ENCODE peak calls at places on chromosomes 3 and 15, in five cellular contexts. One of them, this sample, is unnamed.

GRCh38 chr3:11774296-11774877 is 72.3 kb downstream of the TAMM41 start:
- DNase-seq in tibial nerve: no peak
- DNase-seq in ovary: no peak
- DNase-seq in upper lobe of left lung: no peak
- DNase-seq in sigmoid colon: peak
- DNase-seq in this sample: peak

GRCh38 chr3:73547427-73548036 is 77.2 kb downstream of the PDZRN3 start:
- DNase-seq in upper lobe of left lung: no peak
- DNase-seq in sigmoid colon: no peak
- DNase-seq in tibial nerve: no peak
- DNase-seq in ovary: no peak
- DNase-seq in this sample: no peak

GRCh38 chr3:65888980-65889706 is 149.6 kb downstream of the MAGI1 start:
- DNase-seq in upper lobe of left lung: no peak
- DNase-seq in tibial nerve: peak
- DNase-seq in ovary: no peak
- DNase-seq in sigmoid colon: no peak
- DNase-seq in this sample: no peak

GRCh38 chr3:129315386-129315991 is 36.8 kb downstream of the HMCES start:
- DNase-seq in ovary: no peak
- DNase-seq in upper lobe of left lung: peak
- DNase-seq in sigmoid colon: peak
- DNase-seq in tibial nerve: peak
- DNase-seq in this sample: peak

GRCh38 chr3:150080058-150080730 is 109.5 kb upstream of the PFN2 start:
- DNase-seq in ovary: no peak
- DNase-seq in upper lobe of left lung: no peak
- DNase-seq in tibial nerve: no peak
- DNase-seq in sigmoid colon: no peak
- DNase-seq in this sample: no peak

GRCh38 chr3:12868039-12869024 is 27.0 kb upstream of the RPL32 start:
- DNase-seq in sigmoid colon: peak
- DNase-seq in upper lobe of left lung: peak
- DNase-seq in ovary: peak
- DNase-seq in tibial nerve: peak
- DNase-seq in this sample: peak

GRCh38 chr3:32577621-32578556 is 7.2 kb upstream of the DYNC1LI1 start:
- DNase-seq in sigmoid colon: no peak
- DNase-seq in ovary: no peak
- DNase-seq in upper lobe of left lung: no peak
- DNase-seq in tibial nerve: no peak
- DNase-seq in this sample: no peak

GRCh38 chr3:111874177-111874820 is 15.2 kb downstream of the PHLDB2 start:
- DNase-seq in ovary: no peak
- DNase-seq in upper lobe of left lung: no peak
- DNase-seq in sigmoid colon: no peak
- DNase-seq in tibial nerve: no peak
- DNase-seq in this sample: no peak

GRCh38 chr3:186182850-186183249 is 74.0 kb upstream of the ETV5 start:
- DNase-seq in tibial nerve: no peak
- DNase-seq in sigmoid colon: no peak
- DNase-seq in upper lobe of left lung: no peak
- DNase-seq in ovary: no peak
- DNase-seq in this sample: no peak

GRCh38 chr3:135513106-135514063 is 452.1 kb upstream of the PPP2R3A start:
- DNase-seq in tibial nerve: no peak
- DNase-seq in ovary: no peak
- DNase-seq in sigmoid colon: no peak
- DNase-seq in upper lobe of left lung: no peak
- DNase-seq in this sample: no peak

GRCh38 chr3:48708481-48708889 is 8.5 kb downstream of the IP6K2 start:
- DNase-seq in sigmoid colon: no peak
- DNase-seq in ovary: no peak
- DNase-seq in tibial nerve: no peak
- DNase-seq in upper lobe of left lung: no peak
- DNase-seq in this sample: no peak

GRCh38 chr15:74872702-74873035 is 496 bp downstream of the SCAMP2 start:
- DNase-seq in sigmoid colon: no peak
- DNase-seq in tibial nerve: no peak
- DNase-seq in ovary: no peak
- DNase-seq in upper lobe of left lung: no peak
- DNase-seq in this sample: no peak

GRCh38 chr15:74870496-74871213 is 2.5 kb downstream of the SCAMP2 start:
- DNase-seq in ovary: no peak
- DNase-seq in tibial nerve: no peak
- DNase-seq in sigmoid colon: no peak
- DNase-seq in upper lobe of left lung: no peak
- DNase-seq in this sample: no peak

GRCh38 chr15:74869372-74869725 is 3.8 kb downstream of the SCAMP2 start:
- DNase-seq in ovary: no peak
- DNase-seq in upper lobe of left lung: no peak
- DNase-seq in sigmoid colon: no peak
- DNase-seq in tibial nerve: no peak
- DNase-seq in this sample: no peak

GRCh38 chr15:74867562-74868458 is 5.4 kb downstream of the SCAMP2 start:
- DNase-seq in ovary: no peak
- DNase-seq in sigmoid colon: no peak
- DNase-seq in upper lobe of left lung: no peak
- DNase-seq in tibial nerve: peak
- DNase-seq in this sample: peak

DNA sequence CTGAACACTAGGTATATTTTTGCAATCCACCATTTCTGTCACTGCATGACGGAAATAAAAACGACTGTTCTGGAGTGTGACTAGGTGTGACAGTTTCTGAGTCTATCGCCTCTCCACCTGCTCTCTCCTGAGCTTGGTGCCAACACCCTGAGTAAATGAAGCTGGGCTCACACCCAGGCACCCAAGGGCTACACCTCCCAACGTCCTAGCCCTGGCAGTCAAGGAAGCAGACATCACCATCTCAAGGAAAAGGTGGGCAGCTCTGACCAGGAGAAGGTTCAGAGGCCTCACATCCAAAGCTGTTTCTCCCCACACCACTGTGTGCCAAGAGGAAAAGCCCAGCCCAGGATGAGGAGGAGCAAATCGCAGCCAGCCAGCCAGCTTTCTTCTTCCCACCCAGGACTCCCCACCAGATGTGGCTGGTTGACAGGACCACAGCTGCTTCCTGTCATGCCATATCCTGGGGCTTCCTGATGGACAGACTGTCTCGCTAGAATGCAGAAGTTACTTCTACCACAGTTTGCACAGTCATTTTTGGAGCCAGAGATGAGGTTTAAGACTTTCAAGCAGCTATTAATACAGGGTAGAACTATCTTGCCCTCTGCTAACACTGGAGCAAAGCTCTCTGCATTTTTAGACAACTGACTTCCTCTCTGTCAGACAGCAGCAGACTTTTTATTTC is 3.3 kb downstream of the SCAMP2 start:
- DNase-seq in tibial nerve: peak
- DNase-seq in ovary: no peak
- DNase-seq in upper lobe of left lung: no peak
- DNase-seq in sigmoid colon: peak
- DNase-seq in this sample: peak
- TF ChIP-seq POLR2A in tibial nerve: no peak
- TF ChIP-seq POLR2A in ovary: no peak
- TF ChIP-seq POLR2A in upper lobe of left lung: no peak
- TF ChIP-seq POLR2A in sigmoid colon: peak
- TF ChIP-seq POLR2A in this sample: no peak

DNA sequence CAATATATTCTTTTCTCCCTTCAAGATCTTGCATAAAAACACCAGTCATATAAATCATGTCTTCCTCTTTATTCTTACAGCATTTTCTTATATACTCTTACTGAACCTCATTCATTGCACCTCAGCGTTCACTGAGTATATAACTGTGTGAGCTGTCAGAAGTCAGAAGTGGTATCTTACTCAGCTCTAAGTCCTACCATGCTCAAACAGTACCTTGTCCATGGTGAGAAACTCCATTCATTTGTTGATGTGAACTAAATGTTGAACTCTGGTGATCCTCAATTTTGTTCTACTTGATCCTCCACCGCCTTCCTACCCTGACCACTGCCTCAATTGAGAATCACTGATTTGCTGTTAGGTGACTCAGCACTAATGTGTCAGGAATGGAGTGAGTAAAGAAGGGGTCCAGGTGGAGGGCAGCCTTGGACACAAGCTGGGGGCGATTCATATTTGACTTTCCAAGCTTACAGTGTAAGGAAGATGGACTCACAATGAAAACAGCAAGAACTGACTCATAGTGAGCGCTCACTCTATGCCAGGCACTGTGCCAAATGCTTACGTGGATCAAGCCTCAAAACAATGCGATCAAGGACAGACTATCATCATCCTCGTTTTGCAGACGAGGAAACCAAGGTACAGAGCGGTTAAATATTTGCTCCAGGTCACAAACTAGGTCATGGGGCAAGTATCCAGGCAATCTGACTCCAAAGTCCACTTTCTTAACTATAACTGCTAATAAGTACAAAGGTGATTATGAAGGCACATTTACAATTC is 13.5 kb upstream of the ZFYVE19 start:
- DNase-seq in sigmoid colon: no peak
- DNase-seq in ovary: peak
- DNase-seq in tibial nerve: no peak
- DNase-seq in upper lobe of left lung: no peak
- DNase-seq in this sample: peak
- TF ChIP-seq EP300 in sigmoid colon: no peak
- TF ChIP-seq EP300 in ovary: no peak
- TF ChIP-seq EP300 in tibial nerve: no peak
- TF ChIP-seq EP300 in upper lobe of left lung: no peak
- TF ChIP-seq EP300 in this sample: no peak

GRCh38 chr3:122680381-122681293 is at the start of gene PARP14:
- DNase-seq in ovary: peak
- DNase-seq in tibial nerve: peak
- DNase-seq in upper lobe of left lung: peak
- DNase-seq in sigmoid colon: peak
- DNase-seq in this sample: peak
- TF ChIP-seq POLR2A in ovary: peak
- TF ChIP-seq POLR2A in tibial nerve: peak
- TF ChIP-seq POLR2A in upper lobe of left lung: peak
- TF ChIP-seq POLR2A in sigmoid colon: peak
- TF ChIP-seq POLR2A in this sample: no peak

DNA sequence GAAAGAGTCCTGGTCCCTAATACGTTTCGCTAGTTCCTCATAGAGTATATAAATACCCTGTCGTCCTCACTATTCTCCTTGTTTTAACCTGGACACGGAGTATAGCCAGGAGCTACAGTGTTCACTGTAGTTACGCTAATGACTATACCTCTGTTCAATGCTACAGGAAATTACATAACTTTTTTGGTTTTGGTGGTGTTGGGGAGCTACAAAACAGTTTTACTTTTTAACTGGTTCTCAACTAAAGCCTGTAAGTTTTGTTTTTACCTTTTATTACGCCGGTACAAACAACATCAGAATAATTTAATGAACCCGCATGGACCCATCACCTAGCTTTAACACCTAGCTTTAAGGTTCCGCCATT is 1.5 kb downstream of the LMLN start:
- DNase-seq in sigmoid colon: no peak
- DNase-seq in ovary: no peak
- DNase-seq in upper lobe of left lung: no peak
- DNase-seq in tibial nerve: no peak
- DNase-seq in this sample: no peak
- TF ChIP-seq EP300 in sigmoid colon: no peak
- TF ChIP-seq EP300 in ovary: no peak
- TF ChIP-seq EP300 in upper lobe of left lung: no peak
- TF ChIP-seq EP300 in tibial nerve: no peak
- TF ChIP-seq EP300 in this sample: no peak

GRCh38 chr3:26825454-26825853 is 202.9 kb downstream of the LRRC3B start:
- DNase-seq in tibial nerve: no peak
- DNase-seq in sigmoid colon: no peak
- DNase-seq in upper lobe of left lung: peak
- DNase-seq in ovary: no peak
- DNase-seq in this sample: no peak
- TF ChIP-seq POLR2A in tibial nerve: no peak
- TF ChIP-seq POLR2A in sigmoid colon: no peak
- TF ChIP-seq POLR2A in upper lobe of left lung: no peak
- TF ChIP-seq POLR2A in ovary: no peak
- TF ChIP-seq POLR2A in this sample: no peak

GRCh38 chr3:172470588-172470987 is 22.3 kb upstream of the GHSR start:
- DNase-seq in ovary: no peak
- DNase-seq in tibial nerve: no peak
- DNase-seq in sigmoid colon: no peak
- DNase-seq in upper lobe of left lung: no peak
- DNase-seq in this sample: no peak
- TF ChIP-seq EP300 in ovary: no peak
- TF ChIP-seq EP300 in tibial nerve: no peak
- TF ChIP-seq EP300 in sigmoid colon: no peak
- TF ChIP-seq EP300 in upper lobe of left lung: no peak
- TF ChIP-seq EP300 in this sample: no peak

DNA sequence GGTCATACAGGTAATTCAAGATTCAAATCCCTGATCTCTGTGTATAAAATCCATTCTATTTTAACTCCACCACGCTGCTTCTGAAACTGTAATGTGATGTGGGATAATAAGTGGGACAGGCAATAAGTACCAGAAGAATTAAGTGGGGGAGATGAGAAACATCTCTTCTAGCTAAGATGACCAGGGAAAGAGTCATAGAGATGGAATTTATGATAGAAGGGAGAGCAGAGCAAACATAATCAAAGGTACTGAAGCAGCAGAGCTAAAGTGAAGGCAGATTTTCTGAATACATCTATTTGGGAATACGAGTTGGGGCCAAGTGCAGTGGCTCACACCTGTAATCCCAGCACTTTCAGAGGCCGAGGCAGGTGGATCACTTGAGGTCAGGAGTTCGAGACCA is 4.9 kb downstream of the MRPL47 start:
- DNase-seq in tibial nerve: no peak
- DNase-seq in upper lobe of left lung: no peak
- DNase-seq in ovary: no peak
- DNase-seq in sigmoid colon: no peak
- DNase-seq in this sample: no peak
- TF ChIP-seq POLR2A in tibial nerve: no peak
- TF ChIP-seq POLR2A in upper lobe of left lung: no peak
- TF ChIP-seq POLR2A in ovary: no peak
- TF ChIP-seq POLR2A in sigmoid colon: no peak
- TF ChIP-seq POLR2A in this sample: no peak

This sample was measured in stomach.